ENCODE peak calls at places on chromosomes 16 and 17, in five cellular contexts. One of them, this sample, is unnamed.

GRCh38 chr16:49491111-49491670 is 117.6 kb downstream of the C16orf78 start:
- DNase-seq in GM12878: no peak
- DNase-seq in heart left ventricle: peak
- DNase-seq in uterus: no peak
- DNase-seq in adrenal gland: no peak
- DNase-seq in this sample: no peak

GRCh38 chr16:4847774-4848587 is 700 bp downstream of the UBN1 start:
- DNase-seq in GM12878: no peak
- DNase-seq in heart left ventricle: peak
- DNase-seq in uterus: peak
- DNase-seq in adrenal gland: peak
- DNase-seq in this sample: peak

GRCh38 chr16:88901718-88902337 is 35.4 kb upstream of the PABPN1L start:
- DNase-seq in GM12878: no peak
- DNase-seq in heart left ventricle: no peak
- DNase-seq in uterus: no peak
- DNase-seq in adrenal gland: no peak
- DNase-seq in this sample: no peak

GRCh38 chr17:61505846-61506627 is 53.8 kb downstream of the TBX4 start:
- DNase-seq in GM12878: no peak
- DNase-seq in heart left ventricle: no peak
- DNase-seq in uterus: no peak
- DNase-seq in adrenal gland: no peak
- DNase-seq in this sample: no peak

GRCh38 chr17:68298601-68299000 is 7.3 kb downstream of the ARSG start:
- DNase-seq in GM12878: no peak
- DNase-seq in heart left ventricle: no peak
- DNase-seq in uterus: no peak
- DNase-seq in adrenal gland: no peak
- DNase-seq in this sample: no peak

GRCh38 chr17:4492762-4493561 is 5.7 kb upstream of the SPNS2 start:
- DNase-seq in GM12878: no peak
- DNase-seq in heart left ventricle: no peak
- DNase-seq in uterus: no peak
- DNase-seq in adrenal gland: peak
- DNase-seq in this sample: peak

GRCh38 chr17:56523042-56523441 is 70.5 kb upstream of the NOG start:
- DNase-seq in GM12878: no peak
- DNase-seq in heart left ventricle: no peak
- DNase-seq in uterus: no peak
- DNase-seq in adrenal gland: no peak
- DNase-seq in this sample: no peak

GRCh38 chr17:56172517-56172982 is 19.3 kb downstream of the ANKFN1 start:
- DNase-seq in GM12878: no peak
- DNase-seq in heart left ventricle: peak
- DNase-seq in uterus: no peak
- DNase-seq in adrenal gland: no peak
- DNase-seq in this sample: no peak

GRCh38 chr16:11681526-11681925 is 13.3 kb downstream of the SNN start:
- DNase-seq in GM12878: no peak
- DNase-seq in heart left ventricle: no peak
- DNase-seq in uterus: no peak
- DNase-seq in adrenal gland: no peak
- DNase-seq in this sample: no peak

GRCh38 chr17:82415786-82416185 is 2.4 kb upstream of the HEXD start:
- DNase-seq in GM12878: no peak
- DNase-seq in heart left ventricle: peak
- DNase-seq in uterus: no peak
- DNase-seq in adrenal gland: no peak
- DNase-seq in this sample: no peak

GRCh38 chr16:49130397-49130796 is 151.2 kb downstream of the CBLN1 start:
- DNase-seq in GM12878: no peak
- DNase-seq in heart left ventricle: no peak
- DNase-seq in uterus: no peak
- DNase-seq in adrenal gland: no peak
- DNase-seq in this sample: no peak

GRCh38 chr16:28553776-28554633 is at the start of gene SGF29:
- DNase-seq in GM12878: peak
- DNase-seq in heart left ventricle: peak
- DNase-seq in uterus: peak
- DNase-seq in adrenal gland: peak
- DNase-seq in this sample: peak

GRCh38 chr16:1863681-1864460 is 8.1 kb downstream of the MEIOB start:
- DNase-seq in GM12878: no peak
- DNase-seq in heart left ventricle: no peak
- DNase-seq in uterus: no peak
- DNase-seq in adrenal gland: no peak
- DNase-seq in this sample: no peak

GRCh38 chr16:46830417-46830901 is 521 bp downstream of the C16orf87 start:
- DNase-seq in GM12878: no peak
- DNase-seq in heart left ventricle: no peak
- DNase-seq in uterus: no peak
- DNase-seq in adrenal gland: peak
- DNase-seq in this sample: peak

GRCh38 chr17:44065668-44066203 is 735 bp downstream of the LSM12 start:
- DNase-seq in GM12878: no peak
- DNase-seq in heart left ventricle: no peak
- DNase-seq in uterus: no peak
- DNase-seq in adrenal gland: no peak
- DNase-seq in this sample: no peak

GRCh38 chr16:86734559-86735480 is 156.5 kb downstream of the FOXL1 start:
- DNase-seq in GM12878: no peak
- DNase-seq in heart left ventricle: no peak
- DNase-seq in uterus: no peak
- DNase-seq in adrenal gland: no peak
- DNase-seq in this sample: no peak

GRCh38 chr17:58219789-58220183 is 731 bp upstream of the MKS1 start:
- DNase-seq in GM12878: no peak
- DNase-seq in heart left ventricle: no peak
- DNase-seq in uterus: no peak
- DNase-seq in adrenal gland: no peak
- DNase-seq in this sample: peak

GRCh38 chr17:28053725-28054124 is 11.2 kb downstream of the NLK start:
- DNase-seq in GM12878: no peak
- DNase-seq in heart left ventricle: no peak
- DNase-seq in uterus: no peak
- DNase-seq in adrenal gland: no peak
- DNase-seq in this sample: no peak

DNA sequence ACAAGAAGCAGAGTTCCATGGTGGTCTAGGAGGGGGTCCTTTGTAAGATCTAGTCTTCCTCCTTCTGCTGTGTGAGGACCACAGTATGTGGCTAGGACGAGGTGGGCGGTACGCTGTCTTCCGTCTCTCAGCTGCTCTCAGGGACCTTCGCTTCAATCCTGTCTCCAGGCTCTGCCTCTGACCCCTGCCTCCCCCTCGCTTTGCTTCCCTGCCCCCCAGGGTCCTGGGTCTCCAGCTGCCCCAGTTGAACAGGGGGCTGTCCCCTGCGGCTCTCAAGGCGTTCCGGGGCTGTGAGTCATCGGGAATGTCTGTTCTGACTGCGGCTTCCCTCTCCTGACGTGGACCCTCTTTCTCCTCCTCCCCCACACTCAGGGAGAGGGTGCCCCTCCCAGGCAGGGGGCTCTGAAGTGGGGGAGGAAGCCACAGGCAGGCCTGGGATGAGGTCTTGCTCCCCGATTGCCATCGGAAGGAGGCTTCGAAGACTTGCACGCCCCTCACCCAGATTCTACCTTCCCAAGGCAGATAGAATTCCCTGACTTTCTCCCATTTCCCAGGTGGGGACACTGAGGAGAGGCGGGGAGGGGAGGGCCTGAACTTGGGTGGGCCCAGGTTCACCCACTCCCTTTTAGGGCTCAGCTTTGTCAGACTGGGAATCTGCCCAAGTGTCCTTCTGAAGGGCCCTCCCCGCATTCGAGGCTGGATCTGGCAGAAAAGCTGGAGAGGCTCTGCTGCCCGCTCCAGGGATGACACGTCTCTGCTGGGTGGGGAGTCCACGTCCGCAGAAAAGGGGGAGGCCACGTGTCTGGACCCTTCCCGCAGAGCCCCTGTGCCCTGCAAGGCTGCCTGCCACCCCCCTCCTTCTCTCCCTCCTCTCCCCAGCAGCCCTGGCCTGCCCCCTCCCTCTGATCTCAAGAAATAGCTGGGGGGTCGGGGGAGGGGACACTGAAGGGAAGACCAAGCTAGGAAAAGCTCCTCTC is 9.1 kb upstream of the COL1A1 start:
- DNase-seq in GM12878: no peak
- DNase-seq in heart left ventricle: peak
- DNase-seq in uterus: peak
- DNase-seq in adrenal gland: peak
- DNase-seq in this sample: peak
- H3K27ac ChIP-seq in GM12878: no peak
- H3K27ac ChIP-seq in heart left ventricle: peak
- H3K27ac ChIP-seq in uterus: peak
- H3K27ac ChIP-seq in adrenal gland: peak
- H3K27ac ChIP-seq in this sample: peak

DNA sequence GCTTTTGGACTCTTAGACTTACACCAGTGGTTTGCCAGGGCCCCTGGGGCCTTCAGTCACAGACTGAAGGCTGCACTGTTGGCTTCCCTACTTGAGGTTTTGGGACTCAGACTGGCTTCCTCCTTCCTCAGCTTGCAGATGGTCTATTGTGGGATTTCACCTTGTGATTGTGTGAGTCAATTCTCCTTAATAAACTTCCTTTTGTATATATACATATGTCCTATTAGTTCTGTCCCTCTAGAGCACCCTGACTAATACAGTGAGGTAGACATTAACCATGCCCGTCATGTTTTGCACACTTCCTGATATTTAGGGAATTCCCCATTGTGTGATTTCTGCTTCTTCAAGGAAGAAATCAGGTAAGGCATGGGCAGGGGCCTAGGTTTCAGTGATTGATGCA is 147.8 kb upstream of the CA10 start:
- DNase-seq in GM12878: no peak
- DNase-seq in heart left ventricle: no peak
- DNase-seq in uterus: no peak
- DNase-seq in adrenal gland: no peak
- DNase-seq in this sample: no peak
- H3K4me3 ChIP-seq in GM12878: no peak
- H3K4me3 ChIP-seq in heart left ventricle: no peak
- H3K4me3 ChIP-seq in uterus: no peak
- H3K4me3 ChIP-seq in adrenal gland: no peak
- H3K4me3 ChIP-seq in this sample: no peak

DNA sequence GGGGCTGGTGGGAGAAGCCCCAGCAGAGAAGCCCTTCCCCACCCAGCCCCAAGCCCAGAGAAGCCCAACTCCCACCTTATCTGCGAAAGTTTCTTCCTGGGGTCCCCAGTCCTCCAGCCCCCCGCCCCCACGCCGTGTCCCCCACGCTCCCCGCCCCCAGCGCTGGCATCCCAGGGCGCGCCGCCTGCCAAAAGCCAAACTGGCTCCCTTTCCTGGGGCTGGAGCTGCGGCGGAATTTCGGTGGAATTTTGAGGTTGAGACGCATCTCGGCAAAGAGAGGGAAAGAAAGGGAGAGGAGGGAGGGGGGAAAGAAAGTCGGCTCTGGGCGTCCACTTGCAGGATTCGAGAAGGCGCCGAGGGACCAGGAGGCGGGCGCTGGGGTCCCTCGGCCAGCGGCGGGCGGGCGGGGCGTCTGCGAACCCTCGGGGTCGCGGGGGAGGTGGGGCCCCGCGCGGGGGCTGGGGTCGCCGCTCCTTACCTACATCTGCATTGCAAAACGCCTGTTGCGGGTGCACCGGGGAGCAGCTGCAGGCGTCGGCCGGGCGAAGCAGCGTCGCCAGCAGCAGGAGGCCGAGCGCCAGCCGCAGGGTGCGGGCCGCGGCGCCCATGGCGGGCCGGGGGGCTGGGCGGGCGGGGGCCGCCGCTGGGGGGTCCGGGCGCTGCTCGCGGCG is 571 bp downstream of the TIMP2 start:
- DNase-seq in GM12878: no peak
- DNase-seq in heart left ventricle: no peak
- DNase-seq in uterus: no peak
- DNase-seq in adrenal gland: no peak
- DNase-seq in this sample: no peak
- TF ChIP-seq POLR2A in GM12878: no peak
- TF ChIP-seq POLR2A in heart left ventricle: no peak
- TF ChIP-seq POLR2A in uterus: no peak
- TF ChIP-seq POLR2A in adrenal gland: no peak
- TF ChIP-seq POLR2A in this sample: no peak

GRCh38 chr16:30876867-30877266 is 17.0 kb downstream of the BCL7C start:
- DNase-seq in GM12878: no peak
- DNase-seq in heart left ventricle: no peak
- DNase-seq in uterus: no peak
- DNase-seq in adrenal gland: no peak
- DNase-seq in this sample: no peak

GRCh38 chr16:30874821-30875717 is 18.8 kb downstream of the BCL7C start:
- DNase-seq in GM12878: peak
- DNase-seq in heart left ventricle: peak
- DNase-seq in uterus: peak
- DNase-seq in adrenal gland: peak
- DNase-seq in this sample: peak

GRCh38 chr16:30875881-30876791 is 17.7 kb downstream of the BCL7C start:
- DNase-seq in GM12878: peak
- DNase-seq in heart left ventricle: no peak
- DNase-seq in uterus: no peak
- DNase-seq in adrenal gland: peak
- DNase-seq in this sample: no peak

GRCh38 chr16:30870904-30871303 is 23.0 kb downstream of the BCL7C start:
- DNase-seq in GM12878: no peak
- DNase-seq in heart left ventricle: no peak
- DNase-seq in uterus: no peak
- DNase-seq in adrenal gland: no peak
- DNase-seq in this sample: no peak

DNA sequence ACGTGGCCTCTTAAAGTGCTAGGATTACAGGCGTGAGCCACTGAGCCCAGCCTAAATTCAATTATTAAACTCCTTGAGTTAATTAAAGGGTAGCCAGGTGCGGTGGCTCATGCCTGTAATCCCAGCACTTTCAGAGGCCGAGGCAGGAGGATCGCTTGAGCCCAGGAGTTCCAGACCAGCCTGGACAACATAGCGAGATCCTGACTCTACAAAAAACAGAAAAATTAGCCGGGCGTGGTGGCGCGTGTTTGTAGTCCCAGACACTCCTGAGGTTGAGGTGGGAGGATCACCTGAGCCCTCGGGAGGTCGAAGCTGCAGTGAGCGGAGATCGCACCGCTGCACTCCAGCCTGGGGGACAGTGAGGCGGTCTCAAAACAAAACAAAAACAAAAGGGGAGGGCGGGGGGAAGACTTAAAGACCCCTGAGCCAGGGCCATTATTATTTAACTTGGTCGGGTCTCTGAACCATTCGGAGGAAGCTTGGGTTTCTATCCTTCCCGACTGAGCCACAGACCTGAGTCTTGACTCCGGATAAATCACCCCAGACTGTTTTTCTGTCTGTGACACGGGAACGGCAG is 19.5 kb downstream of the BCL7C start:
- DNase-seq in GM12878: no peak
- DNase-seq in heart left ventricle: no peak
- DNase-seq in uterus: no peak
- DNase-seq in adrenal gland: no peak
- DNase-seq in this sample: no peak
- H3K27ac ChIP-seq in GM12878: peak
- H3K27ac ChIP-seq in heart left ventricle: peak
- H3K27ac ChIP-seq in uterus: peak
- H3K27ac ChIP-seq in adrenal gland: peak
- H3K27ac ChIP-seq in this sample: peak

This sample was measured in testis.